ENCODE peak calls at places on chromosomes 11 and 22, in seven cellular contexts. X is cardiac muscle cell, L is GM13977, N is fibroblast of pulmonary artery, B is bronchial epithelial cell, C is uterus, V is heart right ventricle. O is an unnamed sample.

GRCh38 chr11:45031912-45032519 is 81.3 kb upstream of the TP53I11 start:
- DNase-seq in X (no peak), L (peak), N (no peak), B (no peak), C (no peak), V (no peak), O (no peak)

GRCh38 chr22:24727218-24727851 is 47.2 kb downstream of the PIWIL3 start:
- DNase-seq in X (peak), L (no peak), N (peak), B (peak), C (peak), V (peak), O (no peak)

GRCh38 chr22:44537016-44537936 is 39.2 kb upstream of the RTL6 start:
- DNase-seq in X (no peak), L (no peak), N (no peak), B (no peak), C (no peak), V (no peak), O (no peak)

GRCh38 chr11:124193221-124193945 is 10.2 kb downstream of the OR10D3 start:
- DNase-seq in X (no peak), L (no peak), N (no peak), B (no peak), C (no peak), V (no peak), O (no peak)

GRCh38 chr11:131796541-131796940 is 426.1 kb downstream of the NTM start:
- DNase-seq in X (no peak), L (no peak), N (no peak), B (no peak), C (no peak), V (no peak), O (no peak)

GRCh38 chr11:3605279-3605662 is 36.5 kb downstream of the ART5 start:
- DNase-seq in X (no peak), L (no peak), N (no peak), B (no peak), C (no peak), V (no peak), O (no peak)

GRCh38 chr11:12361650-12362049 is 15.7 kb upstream of the PARVA start:
- DNase-seq in X (no peak), L (no peak), N (no peak), B (no peak), C (no peak), V (no peak), O (no peak)

GRCh38 chr11:34002420-34002819 is 49.1 kb upstream of the CAPRIN1 start:
- DNase-seq in X (no peak), L (no peak), N (no peak), B (peak), C (no peak), V (no peak), O (no peak)

DNA sequence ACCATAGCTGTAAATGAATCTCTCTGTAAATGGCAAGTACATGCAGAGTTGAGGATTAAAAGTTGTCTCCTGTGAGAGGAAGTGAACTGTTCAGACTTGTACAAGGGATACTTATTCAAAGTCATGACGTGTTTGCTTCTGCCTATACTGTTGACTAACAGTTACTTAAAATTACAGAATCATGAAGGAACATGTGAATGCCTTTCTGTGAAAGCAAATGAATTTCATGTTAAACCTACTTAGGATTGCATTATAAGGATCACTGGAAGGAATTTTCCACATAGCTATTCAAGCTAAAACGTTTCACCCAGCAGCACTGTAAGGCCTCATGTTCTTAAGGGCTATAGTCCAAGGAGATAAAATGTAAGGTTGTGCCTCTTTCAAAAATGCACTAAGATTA is 93.4 kb upstream of the BIRC3 start:
- DNase-seq in X (peak), L (no peak), N (peak), B (peak), C (no peak), V (no peak), O (no peak)
- TF ChIP-seq CTCF in X (no peak), L (no peak), N (no peak), B (no peak), C (no peak), V (no peak), O (no peak)

GRCh38 chr22:50081426-50082196 is 3.6 kb downstream of the MLC1 start:
- DNase-seq in X (no peak), L (no peak), N (no peak), B (no peak), C (no peak), V (no peak), O (no peak)
- TF ChIP-seq CTCF in X (no peak), L (no peak), N (no peak), B (no peak), C (no peak), V (no peak), O (no peak)

DNA sequence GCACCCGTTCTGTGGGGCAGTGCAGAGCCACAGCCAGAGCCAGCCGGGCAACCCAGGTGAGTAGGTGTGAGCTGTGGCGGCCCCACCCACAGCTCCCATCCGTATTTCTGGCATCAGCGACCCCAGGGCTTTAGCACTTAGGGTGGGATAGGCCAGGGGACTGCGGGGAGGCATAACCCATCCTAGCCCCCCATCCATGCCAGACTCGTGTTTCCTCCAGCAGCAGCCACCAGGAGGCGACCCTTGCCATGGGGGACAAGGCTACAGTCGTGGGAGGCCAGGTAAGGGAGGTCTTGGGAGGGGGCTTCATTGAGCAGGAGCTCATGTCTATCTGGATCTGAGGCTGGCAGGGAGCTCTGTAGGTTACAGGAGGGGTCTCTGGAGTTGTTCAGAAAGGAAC is 873 bp downstream of the OTOG start:
- DNase-seq in X (no peak), L (no peak), N (no peak), B (no peak), C (no peak), V (no peak), O (no peak)
- TF ChIP-seq CTCF in X (no peak), L (no peak), N (no peak), B (peak), C (no peak), V (no peak), O (no peak)

GRCh38 chr11:74541466-74541865 is 47.9 kb upstream of the LIPT2 start:
- DNase-seq in X (no peak), L (no peak), N (no peak), B (no peak), C (no peak), V (no peak), O (no peak)

GRCh38 chr11:74550991-74551753 is 41.2 kb upstream of the POLD3 start:
- DNase-seq in X (no peak), L (no peak), N (no peak), B (no peak), C (no peak), V (no peak), O (no peak)

GRCh38 chr11:74551754-74552145 is 40.6 kb upstream of the POLD3 start:
- DNase-seq in X (no peak), L (no peak), N (no peak), B (no peak), C (no peak), V (no peak), O (no peak)

GRCh38 chr11:74543991-74544390 is 48.4 kb upstream of the POLD3 start:
- DNase-seq in X (no peak), L (no peak), N (no peak), B (peak), C (no peak), V (no peak), O (no peak)

GRCh38 chr11:74546752-74547151 is 45.6 kb upstream of the POLD3 start:
- DNase-seq in X (no peak), L (no peak), N (no peak), B (peak), C (no peak), V (no peak), O (no peak)
- TF ChIP-seq CTCF in X (no peak), L (no peak), N (no peak), B (no peak), C (no peak), V (no peak), O (no peak)

GRCh38 chr11:61769169-61769920 is 16.9 kb downstream of the MYRF start:
- DNase-seq in X (peak), L (no peak), N (peak), B (no peak), C (no peak), V (no peak), O (peak)
- TF ChIP-seq CTCF in X (peak), L (no peak), N (peak), B (no peak), C (no peak), V (no peak), O (peak)

DNA sequence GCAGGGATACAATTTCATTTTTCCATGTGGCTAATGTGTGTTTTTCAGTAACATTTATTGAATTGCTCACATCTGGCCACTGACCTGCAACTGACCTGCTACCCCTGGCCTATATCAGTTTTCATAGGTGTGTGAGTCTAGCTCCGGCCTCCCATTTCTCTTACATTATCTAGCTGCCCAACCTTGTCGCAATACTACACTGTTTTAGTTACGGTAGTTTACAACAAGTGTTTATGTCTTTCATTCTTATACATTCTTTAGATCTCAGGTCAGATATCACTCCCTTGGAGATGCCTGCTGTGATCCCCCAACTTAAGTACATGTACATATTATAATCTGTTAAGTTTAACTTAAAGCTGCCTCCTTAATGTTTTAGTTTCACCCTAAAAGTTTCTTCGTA is 2.3 kb upstream of the CYB5R2 start:
- DNase-seq in X (no peak), L (no peak), N (no peak), B (no peak), C (no peak), V (no peak), O (no peak)
- TF ChIP-seq CTCF in X (no peak), L (no peak), N (no peak), B (no peak), C (no peak), V (no peak), O (no peak)

GRCh38 chr22:25898707-25899365 is 156.8 kb downstream of the MYO18B start:
- DNase-seq in X (no peak), L (peak), N (no peak), B (no peak), C (no peak), V (no peak), O (no peak)
- TF ChIP-seq CTCF in X (no peak), L (peak), N (peak), B (no peak), C (no peak), V (no peak), O (peak)

DNA sequence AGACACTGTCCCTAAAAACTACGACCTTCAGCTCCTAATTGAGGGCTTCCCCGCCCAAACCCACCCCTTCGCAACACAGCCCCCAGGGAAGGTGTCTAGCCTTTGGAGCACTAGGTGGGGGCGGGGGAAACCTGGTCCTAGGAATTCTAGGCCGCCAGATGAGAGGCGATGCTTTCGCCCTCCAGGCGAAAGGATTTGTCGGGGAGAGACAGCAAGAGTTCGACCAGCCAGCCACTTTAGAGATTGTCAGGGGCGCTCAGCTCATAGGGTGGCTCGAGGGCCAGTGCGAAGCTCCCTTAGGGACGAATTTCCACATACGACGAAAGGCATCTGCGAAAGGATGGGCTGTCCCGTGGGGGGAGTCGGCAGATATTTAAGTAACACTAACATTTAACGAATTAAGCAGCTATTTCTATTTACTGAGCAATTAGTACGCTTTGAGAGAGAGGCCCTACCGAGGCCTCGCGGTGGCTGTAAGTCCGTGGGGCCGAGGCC is 5.3 kb downstream of the CD248 start:
- DNase-seq in X (no peak), L (no peak), N (no peak), B (no peak), C (no peak), V (no peak), O (no peak)
- TF ChIP-seq CTCF in X (no peak), L (peak), N (no peak), B (no peak), C (no peak), V (no peak), O (peak)

O was measured in nephron progenitor cell.